ENCODE peak calls at places on chromosomes 13 and 19, in five cellular contexts. N is NCI-H82; S is DMS153; O is stimulated activated CD4-positive, alpha-beta T cell treated with anti-CD3 and anti-CD28 coated beads, Interleukin-1b, Interleukin-23, amount 100 ng/mL, for 1 hour; J is anterior cingulate cortex. W is an unnamed sample.
A peak's percentile ranks its signal among the peaks of the same experiment; 100 is the strongest.

GRCh38 chr13:36787181-36787580 is 31.8 kb upstream of the RFXAP start:
- DNase-seq in J (no peak), O (no peak), N (no peak), S (no peak), W (no peak)

GRCh38 chr13:52128714-52129700 is at the start of gene NEK5:
- DNase-seq in N (peak; percentile 88), J (peak; percentile 54), S (peak; percentile 41), O (no peak), W (peak; percentile 60)

GRCh38 chr19:1001538-1002166 is 1.4 kb downstream of the GRIN3B start:
- DNase-seq in O (peak; percentile 61), N (peak; percentile 61), J (no peak), S (no peak), W (peak; percentile 86)

GRCh38 chr13:114113961-114114360 is 18.5 kb downstream of the RASA3 start:
- DNase-seq in J (no peak), O (no peak), S (no peak), N (no peak), W (no peak)

GRCh38 chr13:98252931-98253470 is 75.9 kb upstream of the RNF113B start:
- DNase-seq in O (no peak), N (no peak), J (no peak), S (no peak), W (no peak)

GRCh38 chr13:39350461-39350881 is 252.5 kb downstream of the LHFPL6 start:
- DNase-seq in S (no peak), O (no peak), N (no peak), J (no peak), W (no peak)

GRCh38 chr13:74134777-74135305 is 637 bp upstream of the KLF12 start:
- DNase-seq in O (peak; percentile 30), N (peak; percentile 82), S (peak; percentile 37), J (no peak), W (peak; percentile 49)

GRCh38 chr13:34412295-34412694 is 529.8 kb upstream of the NBEA start:
- DNase-seq in J (no peak), O (no peak), S (no peak), N (no peak), W (no peak)

GRCh38 chr19:35268546-35269424 is at the start of gene USF2:
- DNase-seq in N (peak; percentile 88), J (peak; percentile 25), S (peak; percentile 34), O (peak; percentile 30), W (peak; percentile 91)

GRCh38 chr19:1935484-1936208 is 5.3 kb upstream of the CSNK1G2 start:
- DNase-seq in O (no peak), J (no peak), S (no peak), N (peak; percentile 8), W (peak; percentile 56)

GRCh38 chr19:48841571-48841970 is 5.3 kb upstream of the HSD17B14 start:
- DNase-seq in O (no peak), N (no peak), J (no peak), S (no peak), W (no peak)

GRCh38 chr19:8654591-8655339 is 24.3 kb downstream of the NFILZ start:
- DNase-seq in S (no peak), J (no peak), O (peak; percentile 48), N (peak; percentile 53), W (no peak)

GRCh38 chr13:85665286-85665685 is 133.9 kb downstream of the SLITRK6 start:
- DNase-seq in S (peak; percentile 34), O (no peak), N (no peak), J (no peak), W (no peak)